ENCODE peak calls at places on chromosomes 1 and 21, in seven cellular contexts. J is left ventricle myocardium inferior; X is thoracic aorta; H is GM12865; T is heart left ventricle; N is CD8-positive, alpha-beta T cell; I is endothelial cell of umbilical vein. O is an unnamed sample.

GRCh38 chr21:45281411-45282282 is 6.0 kb downstream of the POFUT2 start:
- DNase-seq in J (no peak), X (no peak), H (no peak), T (no peak), N (no peak), I (no peak), O (peak)

GRCh38 chr1:160120797-160121196 is 5.2 kb downstream of the ATP1A2 start:
- DNase-seq in J (no peak), X (no peak), H (no peak), T (no peak), N (no peak), I (no peak), O (no peak)

GRCh38 chr1:205630241-205630640 is 1.6 kb downstream of the ELK4 start:
- DNase-seq in J (no peak), X (no peak), H (peak), T (no peak), N (no peak), I (peak), O (no peak)

GRCh38 chr1:85027242-85027983 is 20.9 kb downstream of the MCOLN3 start:
- DNase-seq in J (no peak), X (no peak), H (peak), T (no peak), N (no peak), I (no peak), O (peak)

GRCh38 chr1:221408117-221408516 is 333.8 kb downstream of the DUSP10 start:
- DNase-seq in J (no peak), X (no peak), H (no peak), T (no peak), N (no peak), I (no peak), O (no peak)

GRCh38 chr21:43727571-43728466 is 8.9 kb downstream of the PDXK start:
- DNase-seq in J (peak), X (no peak), H (peak), T (no peak), N (no peak), I (no peak), O (peak)

GRCh38 chr1:199784127-199784526 is 243.4 kb upstream of the NR5A2 start:
- DNase-seq in J (no peak), X (no peak), H (no peak), T (no peak), N (no peak), I (peak), O (no peak)

GRCh38 chr1:232322162-232322734 is 307.7 kb downstream of the SIPA1L2 start:
- DNase-seq in J (no peak), X (no peak), H (no peak), T (no peak), N (no peak), I (no peak), O (no peak)

GRCh38 chr1:25642710-25643109 is 26.1 kb downstream of the MAN1C1 start:
- DNase-seq in J (no peak), X (no peak), H (peak), T (no peak), N (peak), I (peak), O (no peak)

GRCh38 chr21:36381841-36382589 is 3.2 kb upstream of the CHAF1B start:
- DNase-seq in J (no peak), X (no peak), H (no peak), T (no peak), N (no peak), I (peak), O (no peak)
- H3K4me3 ChIP-seq in J (no peak), X (no peak), H (no peak), T (no peak), N (no peak), I (no peak), O (no peak)

DNA sequence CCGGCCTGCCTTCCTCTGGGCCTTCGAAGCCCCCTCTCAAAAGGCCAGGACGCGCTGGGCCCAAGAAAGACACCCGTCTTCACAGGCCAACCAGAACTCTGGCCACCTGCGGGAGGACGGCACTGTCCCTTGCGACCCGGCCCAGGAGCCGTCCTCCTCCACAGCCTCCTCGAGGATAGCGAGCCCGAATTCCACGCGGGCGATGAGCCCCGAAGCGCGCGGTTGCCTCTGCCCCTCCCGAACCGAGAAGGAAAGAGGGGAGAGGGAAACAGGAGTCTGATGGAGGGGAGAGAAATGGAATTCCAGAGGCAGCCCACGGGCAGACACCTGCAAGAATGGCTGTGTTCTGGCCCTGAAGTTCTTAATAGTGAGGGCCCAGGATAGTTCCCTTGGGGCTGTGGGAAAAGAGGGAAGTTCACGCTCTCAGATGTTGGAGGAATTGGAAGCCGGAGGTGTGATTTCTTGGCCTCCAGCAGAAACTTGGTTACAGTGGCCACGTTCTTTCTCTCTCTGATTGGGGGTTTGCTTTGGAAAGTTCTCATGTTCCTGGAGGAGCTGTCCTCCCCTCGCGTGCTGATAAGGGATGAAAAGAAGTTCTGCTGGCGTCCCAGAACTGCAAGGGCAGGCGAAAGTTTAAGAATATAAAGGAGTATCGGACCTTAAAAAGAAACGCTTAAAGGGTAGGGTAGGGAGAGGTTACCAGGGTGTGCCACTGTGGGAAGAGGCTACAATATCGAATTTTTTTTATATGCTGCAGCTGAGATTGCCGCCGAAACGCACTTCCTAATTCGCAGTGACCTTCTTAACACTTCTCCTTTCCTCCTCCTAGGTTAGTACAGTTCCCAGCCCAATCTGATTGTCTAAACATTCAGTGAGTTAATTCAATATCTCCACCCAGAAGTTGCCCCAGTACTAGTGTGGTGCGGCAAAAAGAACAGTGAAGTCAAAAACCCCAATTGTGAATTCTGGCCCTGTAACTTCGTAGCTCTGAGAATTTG is 5.8 kb upstream of the SLC44A5 start:
- DNase-seq in J (no peak), X (no peak), H (no peak), T (no peak), N (no peak), I (peak), O (peak)
- H3K4me3 ChIP-seq in J (peak), X (peak), H (no peak), T (peak), N (no peak), I (no peak), O (peak)

GRCh38 chr1:27563407-27564263 is 40.3 kb downstream of the AHDC1 start:
- DNase-seq in J (peak), X (no peak), H (no peak), T (peak), N (no peak), I (no peak), O (peak)
- H3K4me3 ChIP-seq in J (peak), X (peak), H (no peak), T (no peak), N (no peak), I (no peak), O (no peak)

GRCh38 chr1:23578311-23578996 is 19.2 kb upstream of the ID3 start:
- DNase-seq in J (no peak), X (no peak), H (peak), T (no peak), N (no peak), I (no peak), O (no peak)
- H3K4me3 ChIP-seq in J (no peak), X (peak), H (peak), T (no peak), N (no peak), I (no peak), O (no peak)

GRCh38 chr1:94247146-94248094 is 10.0 kb upstream of the ARHGAP29 start:
- DNase-seq in J (peak), X (no peak), H (peak), T (peak), N (no peak), I (peak), O (peak)

GRCh38 chr1:94248956-94249688 is 11.7 kb upstream of the ARHGAP29 start:
- DNase-seq in J (no peak), X (no peak), H (no peak), T (no peak), N (no peak), I (no peak), O (no peak)

GRCh38 chr1:94244816-94245215 is 7.4 kb upstream of the ARHGAP29 start:
- DNase-seq in J (no peak), X (no peak), H (no peak), T (no peak), N (no peak), I (peak), O (no peak)

GRCh38 chr1:94245747-94246438 is 8.5 kb upstream of the ARHGAP29 start:
- DNase-seq in J (no peak), X (no peak), H (no peak), T (no peak), N (no peak), I (peak), O (no peak)

DNA sequence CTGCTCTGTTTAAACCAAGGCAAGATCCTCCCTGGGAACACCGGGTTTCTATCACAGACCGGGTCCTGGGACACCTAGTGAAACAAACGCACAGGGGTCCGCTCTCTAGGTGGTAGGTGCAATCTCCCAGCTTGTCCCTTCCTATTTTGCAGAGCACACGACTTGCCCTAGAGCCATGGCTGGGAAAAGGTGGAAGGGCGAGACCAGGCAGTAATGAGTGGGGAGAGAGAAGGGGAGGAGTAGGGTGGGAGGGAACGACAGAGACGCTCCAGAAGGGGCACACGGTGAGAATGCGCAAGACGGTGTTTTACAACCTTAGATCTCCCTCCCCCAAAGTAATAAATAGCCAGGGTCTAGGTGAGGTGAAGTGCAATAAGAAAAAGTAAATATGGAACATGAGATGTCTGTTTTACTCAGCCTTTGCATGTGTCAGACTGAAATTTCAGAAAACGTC is 9.3 kb upstream of the ARHGAP29 start:
- DNase-seq in J (no peak), X (no peak), H (no peak), T (no peak), N (no peak), I (peak), O (no peak)
- H3K4me3 ChIP-seq in J (peak), X (peak), H (no peak), T (peak), N (no peak), I (peak), O (peak)

GRCh38 chr1:40784141-40784770 is 669 bp downstream of the KCNQ4 start:
- DNase-seq in J (no peak), X (no peak), H (no peak), T (no peak), N (no peak), I (no peak), O (no peak)

GRCh38 chr1:40784771-40785151 is 1.2 kb downstream of the KCNQ4 start:
- DNase-seq in J (no peak), X (no peak), H (no peak), T (no peak), N (no peak), I (no peak), O (no peak)

GRCh38 chr1:40786171-40786994 is 2.8 kb downstream of the KCNQ4 start:
- DNase-seq in J (no peak), X (no peak), H (no peak), T (no peak), N (no peak), I (no peak), O (no peak)

GRCh38 chr1:40786995-40787705 is 3.6 kb downstream of the KCNQ4 start:
- DNase-seq in J (no peak), X (no peak), H (no peak), T (no peak), N (no peak), I (no peak), O (no peak)

GRCh38 chr1:40785446-40785845 is 1.9 kb downstream of the KCNQ4 start:
- DNase-seq in J (no peak), X (no peak), H (no peak), T (no peak), N (no peak), I (no peak), O (no peak)
- H3K4me3 ChIP-seq in J (peak), X (peak), H (no peak), T (no peak), N (no peak), I (no peak), O (no peak)

GRCh38 chr21:40386981-40387380 is 460.0 kb downstream of the DSCAM start:
- DNase-seq in J (no peak), X (no peak), H (no peak), T (no peak), N (no peak), I (no peak), O (no peak)

GRCh38 chr21:40385883-40386282 is 461.1 kb downstream of the DSCAM start:
- DNase-seq in J (no peak), X (no peak), H (no peak), T (no peak), N (no peak), I (no peak), O (no peak)

GRCh38 chr21:40383951-40384350 is 463.0 kb downstream of the DSCAM start:
- DNase-seq in J (no peak), X (no peak), H (no peak), T (no peak), N (no peak), I (no peak), O (no peak)

GRCh38 chr21:40386301-40386911 is 460.6 kb downstream of the DSCAM start:
- DNase-seq in J (peak), X (no peak), H (peak), T (peak), N (no peak), I (no peak), O (peak)

DNA sequence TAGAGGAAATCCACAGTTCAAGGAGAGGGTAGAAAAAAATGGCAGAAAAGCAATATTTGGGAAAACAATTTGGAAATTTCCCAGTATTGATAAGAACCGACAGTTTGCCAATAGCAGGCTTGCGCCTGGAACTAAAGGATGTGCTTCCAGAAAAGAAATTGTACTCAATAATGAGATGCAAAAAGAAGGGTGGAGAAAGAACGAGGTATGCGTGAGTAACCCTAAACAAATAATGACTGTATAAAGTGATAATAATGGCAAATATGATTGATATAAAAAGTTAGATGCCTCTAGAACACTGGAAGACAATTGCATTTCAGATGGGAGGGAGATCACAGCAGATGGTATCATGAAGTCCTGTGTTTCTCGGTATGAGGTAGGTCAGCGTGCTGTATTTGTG is 458.9 kb downstream of the DSCAM start:
- DNase-seq in J (no peak), X (no peak), H (no peak), T (no peak), N (no peak), I (no peak), O (no peak)
- H3K4me3 ChIP-seq in J (no peak), X (no peak), H (no peak), T (no peak), N (no peak), I (no peak), O (no peak)

GRCh38 chr21:39386899-39387298 is 38.0 kb upstream of the HMGN1 start:
- DNase-seq in J (no peak), X (no peak), H (no peak), T (no peak), N (no peak), I (no peak), O (no peak)
- H3K4me3 ChIP-seq in J (peak), X (peak), H (no peak), T (no peak), N (no peak), I (no peak), O (no peak)

GRCh38 chr21:25637846-25638245 is 1.2 kb upstream of the JAM2 start:
- DNase-seq in J (no peak), X (no peak), H (no peak), T (no peak), N (no peak), I (no peak), O (peak)
- H3K4me3 ChIP-seq in J (peak), X (no peak), H (no peak), T (no peak), N (no peak), I (no peak), O (no peak)

GRCh38 chr1:150162862-150163706 is 13.4 kb downstream of the PLEKHO1 start:
- DNase-seq in J (peak), X (peak), H (peak), T (peak), N (no peak), I (peak), O (peak)
- H3K4me3 ChIP-seq in J (peak), X (peak), H (peak), T (no peak), N (no peak), I (no peak), O (no peak)

O was measured in testis.